ENCODE peak calls at places on chromosomes 4 and X, in four cellular contexts. One of them, this sample, is unnamed.

GRCh38 chr4:14853186-14853946 is 148.9 kb upstream of the CPEB2 start:
- DNase-seq in Karpas-422: no peak
- DNase-seq in GM10248: no peak
- DNase-seq in stimulated activated CD4-positive, alpha-beta T cell treated with anti-CD3 and anti-CD28 coated beads, Interleukin-1b, Interleukin-23, amount 100 ng/mL, for 4 hours: no peak
- DNase-seq in this sample: no peak

GRCh38 chr4:42855779-42856178 is 36.7 kb upstream of the GRXCR1 start:
- DNase-seq in Karpas-422: no peak
- DNase-seq in GM10248: no peak
- DNase-seq in stimulated activated CD4-positive, alpha-beta T cell treated with anti-CD3 and anti-CD28 coated beads, Interleukin-1b, Interleukin-23, amount 100 ng/mL, for 4 hours: no peak
- DNase-seq in this sample: no peak

GRCh38 chr4:961651-962230 is 11.6 kb downstream of the DGKQ start:
- DNase-seq in Karpas-422: no peak
- DNase-seq in GM10248: no peak
- DNase-seq in stimulated activated CD4-positive, alpha-beta T cell treated with anti-CD3 and anti-CD28 coated beads, Interleukin-1b, Interleukin-23, amount 100 ng/mL, for 4 hours: no peak
- DNase-seq in this sample: no peak

GRCh38 chr4:38426532-38426931 is 237.5 kb upstream of the KLF3 start:
- DNase-seq in Karpas-422: no peak
- DNase-seq in GM10248: no peak
- DNase-seq in stimulated activated CD4-positive, alpha-beta T cell treated with anti-CD3 and anti-CD28 coated beads, Interleukin-1b, Interleukin-23, amount 100 ng/mL, for 4 hours: no peak
- DNase-seq in this sample: no peak

GRCh38 chr4:74327751-74328150 is 19.5 kb downstream of the EPGN start:
- DNase-seq in Karpas-422: no peak
- DNase-seq in GM10248: no peak
- DNase-seq in stimulated activated CD4-positive, alpha-beta T cell treated with anti-CD3 and anti-CD28 coated beads, Interleukin-1b, Interleukin-23, amount 100 ng/mL, for 4 hours: no peak
- DNase-seq in this sample: no peak

GRCh38 chr4:101345271-101345595 is 2.1 kb downstream of the PPP3CA start:
- DNase-seq in Karpas-422: peak
- DNase-seq in GM10248: peak
- DNase-seq in stimulated activated CD4-positive, alpha-beta T cell treated with anti-CD3 and anti-CD28 coated beads, Interleukin-1b, Interleukin-23, amount 100 ng/mL, for 4 hours: peak
- DNase-seq in this sample: peak

GRCh38 chrX:54721424-54721823 is 76.6 kb downstream of the ITIH6 start:
- DNase-seq in Karpas-422: no peak
- DNase-seq in GM10248: no peak
- DNase-seq in stimulated activated CD4-positive, alpha-beta T cell treated with anti-CD3 and anti-CD28 coated beads, Interleukin-1b, Interleukin-23, amount 100 ng/mL, for 4 hours: no peak
- DNase-seq in this sample: no peak

GRCh38 chrX:68901512-68901911 is 72.7 kb downstream of the EFNB1 start:
- DNase-seq in Karpas-422: no peak
- DNase-seq in GM10248: no peak
- DNase-seq in stimulated activated CD4-positive, alpha-beta T cell treated with anti-CD3 and anti-CD28 coated beads, Interleukin-1b, Interleukin-23, amount 100 ng/mL, for 4 hours: no peak
- DNase-seq in this sample: no peak

GRCh38 chr4:147772459-147772969 is 40.6 kb downstream of the ARHGAP10 start:
- DNase-seq in Karpas-422: no peak
- DNase-seq in GM10248: no peak
- DNase-seq in stimulated activated CD4-positive, alpha-beta T cell treated with anti-CD3 and anti-CD28 coated beads, Interleukin-1b, Interleukin-23, amount 100 ng/mL, for 4 hours: no peak
- DNase-seq in this sample: no peak

GRCh38 chr4:72970756-72971155 is 98.8 kb downstream of the COX18 start:
- DNase-seq in Karpas-422: no peak
- DNase-seq in GM10248: no peak
- DNase-seq in stimulated activated CD4-positive, alpha-beta T cell treated with anti-CD3 and anti-CD28 coated beads, Interleukin-1b, Interleukin-23, amount 100 ng/mL, for 4 hours: no peak
- DNase-seq in this sample: no peak

GRCh38 chr4:145545538-145546224 is 64.0 kb downstream of the SMAD1 start:
- DNase-seq in Karpas-422: no peak
- DNase-seq in GM10248: no peak
- DNase-seq in stimulated activated CD4-positive, alpha-beta T cell treated with anti-CD3 and anti-CD28 coated beads, Interleukin-1b, Interleukin-23, amount 100 ng/mL, for 4 hours: no peak
- DNase-seq in this sample: peak

GRCh38 chrX:6199519-6199918 is 29.1 kb downstream of the NLGN4X start:
- DNase-seq in Karpas-422: no peak
- DNase-seq in GM10248: no peak
- DNase-seq in stimulated activated CD4-positive, alpha-beta T cell treated with anti-CD3 and anti-CD28 coated beads, Interleukin-1b, Interleukin-23, amount 100 ng/mL, for 4 hours: no peak
- DNase-seq in this sample: no peak

GRCh38 chrX:139560221-139560620 is 29.7 kb downstream of the F9 start:
- DNase-seq in Karpas-422: no peak
- DNase-seq in GM10248: no peak
- DNase-seq in stimulated activated CD4-positive, alpha-beta T cell treated with anti-CD3 and anti-CD28 coated beads, Interleukin-1b, Interleukin-23, amount 100 ng/mL, for 4 hours: no peak
- DNase-seq in this sample: no peak